ENCODE peak calls at places on chromosomes 7 and 10, in six cellular contexts. J, M, O, L, H and A are unnamed samples.

GRCh38 chr10:102043456-102043855 is 12.5 kb downstream of the ARMH3 start:
- DNase-seq in J (no peak), M (no peak), O (no peak), L (no peak), H (no peak), A (no peak)

GRCh38 chr10:533186-533585 is 156.3 kb downstream of the DIP2C start:
- DNase-seq in J (no peak), M (peak; percentile 54), O (peak; percentile 12), L (no peak), H (no peak), A (no peak)

GRCh38 chr7:78673272-78673671 is 780.2 kb downstream of the MAGI2 start:
- DNase-seq in J (no peak), M (peak; percentile 35), O (no peak), L (no peak), H (no peak), A (no peak)

GRCh38 chr10:89845541-89846275 is 144.3 kb downstream of the KIF20B start:
- DNase-seq in J (no peak), M (no peak), O (no peak), L (peak; percentile 48), H (no peak), A (no peak)

GRCh38 chr7:65453631-65454030 is 80.0 kb downstream of the ZNF92 start:
- DNase-seq in J (no peak), M (no peak), O (no peak), L (no peak), H (no peak), A (no peak)

GRCh38 chr7:5646846-5647245 is 134.6 kb downstream of the RNF216 start:
- DNase-seq in J (peak; percentile 36), M (no peak), O (no peak), L (peak; percentile 85), H (no peak), A (no peak)

GRCh38 chr10:133375357-133376115 is 2.4 kb upstream of the ECHS1 start:
- DNase-seq in J (no peak), M (no peak), O (no peak), L (no peak), H (no peak), A (no peak)

GRCh38 chr7:150365673-150366398 is 2.8 kb upstream of the REPIN1 start:
- DNase-seq in J (no peak), M (no peak), O (no peak), L (no peak), H (no peak), A (no peak)

GRCh38 chr7:94436018-94436604 is 41.4 kb downstream of the COL1A2 start:
- DNase-seq in J (no peak), M (peak; percentile 80), O (peak; percentile 71), L (peak; percentile 87), H (peak; percentile 24), A (peak; percentile 11)

GRCh38 chr10:85995791-85996190 is 370.8 kb downstream of the GRID1 start:
- DNase-seq in J (no peak), M (peak; percentile 30), O (peak; percentile 18), L (peak; percentile 19), H (no peak), A (no peak)

GRCh38 chr10:29865700-29866355 is 193.6 kb downstream of the JCAD start:
- DNase-seq in J (no peak), M (no peak), O (no peak), L (no peak), H (no peak), A (no peak)

GRCh38 chr7:125670926-125671572 is 741.4 kb upstream of the POT1 start:
- DNase-seq in J (no peak), M (no peak), O (peak; percentile 9), L (peak; percentile 46), H (no peak), A (no peak)

GRCh38 chr10:73908853-73909611 is 1.9 kb upstream of the PLAU start:
- DNase-seq in J (peak; percentile 99), M (no peak), O (peak; percentile 35), L (peak; percentile 86), H (peak; percentile 27), A (no peak)

GRCh38 chr10:50637003-50637579 is 13.3 kb upstream of the SGMS1 start:
- DNase-seq in J (no peak), M (no peak), O (no peak), L (no peak), H (no peak), A (no peak)

GRCh38 chr10:85786401-85786899 is 580.1 kb downstream of the GRID1 start:
- DNase-seq in J (no peak), M (no peak), O (no peak), L (no peak), H (no peak), A (no peak)

GRCh38 chr7:99375070-99375807 is 709 bp downstream of the ARPC1B start:
- DNase-seq in J (no peak), M (peak; percentile 71), O (peak; percentile 64), L (peak; percentile 79), H (peak; percentile 57), A (peak; percentile 52)

GRCh38 chr7:51316666-51317581 is at the start of gene COBL:
- DNase-seq in J (no peak), M (peak; percentile 59), O (no peak), L (no peak), H (no peak), A (no peak)

GRCh38 chr10:20888620-20889337 is 8.3 kb downstream of the NEBL start:
- DNase-seq in J (no peak), M (no peak), O (no peak), L (peak; percentile 55), H (no peak), A (no peak)

GRCh38 chr10:126153686-126154628 is 234.3 kb downstream of the ADAM12 start:
- DNase-seq in J (no peak), M (no peak), O (no peak), L (peak; percentile 72), H (no peak), A (no peak)

GRCh38 chr10:110426294-110427153 is 71.2 kb upstream of the DUSP5 start:
- DNase-seq in J (peak; percentile 69), M (peak; percentile 34), O (no peak), L (peak; percentile 87), H (no peak), A (no peak)

GRCh38 chr7:24417526-24418120 is 133.6 kb downstream of the NPY start:
- DNase-seq in J (no peak), M (no peak), O (peak; percentile 3), L (no peak), H (no peak), A (no peak)

GRCh38 chr10:30553625-30554442 is 75.7 kb downstream of the LYZL2 start:
- DNase-seq in J (no peak), M (peak; percentile 36), O (peak; percentile 57), L (peak; percentile 86), H (no peak), A (no peak)

GRCh38 chr10:24874133-24874532 is 78.3 kb downstream of the PRTFDC1 start:
- DNase-seq in J (no peak), M (no peak), O (no peak), L (no peak), H (no peak), A (no peak)

GRCh38 chr7:43462836-43463235 is 120.1 kb upstream of the STK17A start:
- DNase-seq in J (no peak), M (no peak), O (no peak), L (peak; percentile 24), H (no peak), A (no peak)

DNA sequence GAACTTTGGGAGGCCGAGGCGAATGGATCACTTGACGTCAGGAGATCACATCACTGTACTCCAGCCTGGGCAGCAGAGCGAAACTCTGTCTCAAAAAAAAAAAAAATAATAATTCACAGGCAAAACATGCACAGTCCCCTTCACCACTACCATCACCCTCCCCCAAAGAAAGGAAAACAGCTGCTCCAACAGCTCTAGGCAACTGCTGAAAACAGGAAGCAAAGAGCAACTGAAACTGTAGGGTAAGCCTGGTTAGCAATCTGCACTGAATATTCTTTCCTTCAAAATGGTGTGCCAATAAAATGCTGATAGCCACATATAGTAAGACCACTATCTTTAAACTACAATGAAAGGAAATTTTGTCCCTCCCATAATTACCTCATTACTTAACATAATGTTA is 11.8 kb downstream of the NT5C2 start:
- DNase-seq in J (no peak), M (no peak), O (no peak), L (peak; percentile 40), H (no peak), A (no peak)
- H3K27ac ChIP-seq in J (no peak overlapping the region), M (no peak overlapping the region), O (no peak overlapping the region), L (no peak overlapping the region), H (no peak overlapping the region), A (no peak overlapping the region)

DNA sequence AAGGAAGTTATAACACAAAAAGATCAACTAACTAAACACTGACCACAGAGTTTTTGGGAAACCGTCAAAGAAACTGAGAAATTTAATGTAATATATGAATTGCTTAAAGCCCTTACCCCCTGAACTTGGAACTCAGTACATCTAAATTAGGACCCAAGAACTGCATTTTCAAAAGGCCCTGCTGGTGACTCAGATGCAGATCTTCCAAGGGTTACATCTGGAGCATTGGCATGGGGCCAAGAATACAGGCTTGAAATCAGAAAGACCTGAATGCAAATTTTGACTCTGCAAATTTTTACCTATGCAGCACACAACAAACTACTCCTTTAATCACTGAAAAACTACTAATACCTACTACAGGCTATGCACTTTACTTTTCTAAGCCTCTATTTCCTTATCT is 43.9 kb downstream of the NSUN6 start:
- DNase-seq in J (peak; percentile 49), M (peak; percentile 70), O (peak; percentile 37), L (peak; percentile 89), H (no peak), A (no peak)
- H3K27ac ChIP-seq in J (no peak overlapping the region), M (no peak overlapping the region), O (no peak overlapping the region), L (no peak overlapping the region), H (no peak overlapping the region), A (no peak overlapping the region)

GRCh38 chr10:33721509-33721908 is 387.0 kb upstream of the NRP1 start:
- DNase-seq in J (no peak), M (no peak), O (no peak), L (no peak), H (no peak), A (no peak)
- H3K27ac ChIP-seq in J (no peak overlapping the region), M (no peak overlapping the region), O (no peak overlapping the region), L (no peak overlapping the region), H (no peak overlapping the region), A (no peak overlapping the region)

GRCh38 chr10:60735244-60735643 is 43.0 kb upstream of the CDK1 start:
- DNase-seq in J (no peak), M (no peak), O (no peak), L (no peak), H (no peak), A (no peak)

GRCh38 chr10:60734226-60734625 is 44.1 kb upstream of the CDK1 start:
- DNase-seq in J (no peak), M (no peak), O (no peak), L (no peak), H (no peak), A (no peak)

GRCh38 chr10:60732240-60733188 is 45.8 kb upstream of the CDK1 start:
- DNase-seq in J (no peak), M (peak; percentile 55), O (no peak), L (no peak), H (no peak), A (peak; percentile 21)

GRCh38 chr10:60733189-60733815 is 45.0 kb upstream of the CDK1 start:
- DNase-seq in J (no peak), M (peak; percentile 75), O (no peak), L (peak; percentile 25), H (peak; percentile 7), A (peak; percentile 25)

DNA sequence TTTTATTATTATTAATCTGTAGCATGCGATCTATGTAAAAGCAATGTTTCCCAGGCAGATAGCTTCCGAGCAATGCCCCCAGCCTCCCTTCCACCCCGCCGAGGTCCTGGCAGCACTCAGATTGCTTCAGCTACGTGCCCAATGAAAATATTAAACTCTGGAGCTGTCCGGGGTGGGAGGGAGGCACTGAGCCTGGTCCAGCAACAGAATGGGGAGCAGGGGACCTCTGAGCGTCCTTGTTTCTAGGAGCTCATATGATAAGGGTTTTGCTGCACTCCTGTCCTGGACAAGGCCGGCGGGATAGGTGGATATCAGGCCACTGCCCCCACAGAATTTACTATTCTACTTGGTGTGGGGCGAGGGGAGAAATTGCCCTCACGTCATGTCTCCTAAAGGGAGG is 44.5 kb upstream of the CDK1 start:
- DNase-seq in J (no peak), M (no peak), O (no peak), L (no peak), H (no peak), A (no peak)
- H3K27ac ChIP-seq in J (no peak overlapping the region), M (no peak overlapping the region), O (no peak overlapping the region), L (no peak overlapping the region), H (no peak overlapping the region), A (no peak overlapping the region)